ENCODE peak calls at places on chromosome 19, in seven cellular contexts. Y, G, L, D, X, R and M are unnamed samples.

GRCh38 chr19:7689165-7689564 is 8.5 kb downstream of the TRAPPC5 start:
- DNase-seq in Y (no peak), G (no peak), L (no peak), D (no peak), X (no peak), R (no peak), M (no peak)

GRCh38 chr19:40445945-40446784 is 2.0 kb upstream of the SERTAD3 start:
- DNase-seq in Y (no peak), G (no peak), L (no peak), D (peak), X (no peak), R (peak), M (peak)

GRCh38 chr19:7637374-7638256 is 705 bp downstream of the STXBP2 start:
- DNase-seq in Y (no peak), G (no peak), L (peak), D (no peak), X (no peak), R (peak), M (peak)

GRCh38 chr19:35718345-35719041 is 690 bp downstream of the KMT2B start:
- DNase-seq in Y (no peak), G (no peak), L (peak), D (no peak), X (no peak), R (peak), M (peak)

GRCh38 chr19:22604571-22605274 is 29.4 kb upstream of the ZNF492 start:
- DNase-seq in Y (no peak), G (no peak), L (no peak), D (no peak), X (no peak), R (no peak), M (no peak)

GRCh38 chr19:10654610-10655456 is 687 bp downstream of the ILF3 start:
- DNase-seq in Y (no peak), G (no peak), L (peak), D (no peak), X (no peak), R (peak), M (no peak)

GRCh38 chr19:11931051-11931450 is 6.1 kb downstream of the ZNF700 start:
- DNase-seq in Y (no peak), G (no peak), L (no peak), D (no peak), X (no peak), R (no peak), M (peak)

GRCh38 chr19:42344336-42344893 is 19.0 kb downstream of the MEGF8 start:
- DNase-seq in Y (no peak), G (no peak), L (no peak), D (no peak), X (no peak), R (no peak), M (no peak)

GRCh38 chr19:35261356-35262100 is 7.2 kb upstream of the USF2 start:
- DNase-seq in Y (no peak), G (no peak), L (peak), D (no peak), X (no peak), R (no peak), M (no peak)

GRCh38 chr19:53521373-53522202 is 16.4 kb upstream of the ZNF331 start:
- DNase-seq in Y (no peak), G (no peak), L (no peak), D (no peak), X (no peak), R (no peak), M (no peak)

GRCh38 chr19:51142119-51142518 is at the start of gene SIGLEC7:
- DNase-seq in Y (no peak), G (no peak), L (peak), D (no peak), X (no peak), R (no peak), M (no peak)

GRCh38 chr19:32651729-32652140 is 23.2 kb downstream of the ANKRD27 start:
- DNase-seq in Y (no peak), G (no peak), L (no peak), D (no peak), X (no peak), R (no peak), M (peak)

GRCh38 chr19:52943884-52944643 is 18.6 kb downstream of the ZNF816 start:
- DNase-seq in Y (no peak), G (no peak), L (no peak), D (no peak), X (no peak), R (no peak), M (no peak)

GRCh38 chr19:52226652-52227051 is 36.8 kb downstream of the PPP2R1A start:
- DNase-seq in Y (no peak), G (no peak), L (no peak), D (no peak), X (no peak), R (no peak), M (no peak)

GRCh38 chr19:9989504-9989903 is 20.8 kb downstream of the COL5A3 start:
- DNase-seq in Y (no peak), G (no peak), L (no peak), D (no peak), X (no peak), R (no peak), M (no peak)

GRCh38 chr19:41588497-41589209 is 12.7 kb downstream of the CEACAM21 start:
- DNase-seq in Y (no peak), G (no peak), L (no peak), D (peak), X (no peak), R (peak), M (peak)

GRCh38 chr19:42282036-42282762 is 13.1 kb downstream of the CIC start:
- DNase-seq in Y (no peak), G (no peak), L (no peak), D (peak), X (no peak), R (no peak), M (peak)

GRCh38 chr19:51242881-51243280 is 8.0 kb upstream of the SIGLECL1 start:
- DNase-seq in Y (no peak), G (no peak), L (no peak), D (no peak), X (no peak), R (no peak), M (no peak)

GRCh38 chr19:8396563-8397203 is 6.5 kb downstream of the RAB11B start:
- DNase-seq in Y (no peak), G (no peak), L (peak), D (peak), X (no peak), R (peak), M (peak)

GRCh38 chr19:55379161-55379560 is 2.5 kb downstream of the TMEM190 start:
- DNase-seq in Y (no peak), G (no peak), L (no peak), D (no peak), X (no peak), R (no peak), M (no peak)

GRCh38 chr19:29690842-29691241 is 24.2 kb downstream of the C19orf12 start:
- DNase-seq in Y (no peak), G (peak), L (no peak), D (peak), X (no peak), R (peak), M (peak)

GRCh38 chr19:41264581-41265375 is 606 bp downstream of the HNRNPUL1 start:
- DNase-seq in Y (no peak), G (no peak), L (peak), D (peak), X (no peak), R (peak), M (peak)

GRCh38 chr19:5369962-5370367 is 29.4 kb upstream of the PTPRS start:
- DNase-seq in Y (no peak), G (no peak), L (no peak), D (peak), X (no peak), R (peak), M (peak)

GRCh38 chr19:7292352-7292949 is 1.8 kb downstream of the INSR start:
- DNase-seq in Y (no peak), G (no peak), L (no peak), D (no peak), X (no peak), R (no peak), M (no peak)

GRCh38 chr19:46428278-46429141 is at the start of gene PNMA8C:
- DNase-seq in Y (no peak), G (no peak), L (peak), D (peak), X (no peak), R (peak), M (peak)

GRCh38 chr19:8069116-8069973 is 16.8 kb downstream of the CCL25 start:
- DNase-seq in Y (no peak), G (no peak), L (no peak), D (peak), X (no peak), R (peak), M (no peak)

GRCh38 chr19:40702337-40703012 is 12.0 kb upstream of the NUMBL start:
- DNase-seq in Y (no peak), G (no peak), L (no peak), D (no peak), X (no peak), R (peak), M (peak)

GRCh38 chr19:55346725-55347441 is 7.2 kb downstream of the KMT5C start:
- DNase-seq in Y (no peak), G (no peak), L (no peak), D (peak), X (no peak), R (no peak), M (no peak)

GRCh38 chr19:31110331-31110730 is 238.9 kb downstream of the TSHZ3 start:
- DNase-seq in Y (no peak), G (no peak), L (no peak), D (peak), X (no peak), R (no peak), M (peak)
- TF ChIP-seq CTCF in Y (peak), G (no peak), L (no peak), D (peak), X (no peak), R (peak), M (peak)

GRCh38 chr19:13957107-13957506 is 4.8 kb downstream of the DCAF15 start:
- DNase-seq in Y (no peak), G (no peak), L (no peak), D (no peak), X (no peak), R (no peak), M (no peak)
- H3K4me3 ChIP-seq in Y (no peak), G (no peak), L (no peak), D (no peak), X (no peak), R (no peak), M (no peak)

GRCh38 chr19:44756089-44756562 is 7.6 kb downstream of the BCL3 start:
- DNase-seq in Y (no peak), G (no peak), L (no peak), D (no peak), X (no peak), R (no peak), M (no peak)

GRCh38 chr19:44758596-44758995 is 10.1 kb downstream of the BCL3 start:
- DNase-seq in Y (no peak), G (no peak), L (no peak), D (no peak), X (no peak), R (no peak), M (no peak)

GRCh38 chr19:44759083-44759804 is 10.7 kb downstream of the BCL3 start:
- DNase-seq in Y (no peak), G (no peak), L (no peak), D (no peak), X (no peak), R (no peak), M (no peak)

GRCh38 chr19:44757057-44757734 is 8.7 kb downstream of the BCL3 start:
- DNase-seq in Y (no peak), G (no peak), L (no peak), D (peak), X (no peak), R (peak), M (peak)

DNA sequence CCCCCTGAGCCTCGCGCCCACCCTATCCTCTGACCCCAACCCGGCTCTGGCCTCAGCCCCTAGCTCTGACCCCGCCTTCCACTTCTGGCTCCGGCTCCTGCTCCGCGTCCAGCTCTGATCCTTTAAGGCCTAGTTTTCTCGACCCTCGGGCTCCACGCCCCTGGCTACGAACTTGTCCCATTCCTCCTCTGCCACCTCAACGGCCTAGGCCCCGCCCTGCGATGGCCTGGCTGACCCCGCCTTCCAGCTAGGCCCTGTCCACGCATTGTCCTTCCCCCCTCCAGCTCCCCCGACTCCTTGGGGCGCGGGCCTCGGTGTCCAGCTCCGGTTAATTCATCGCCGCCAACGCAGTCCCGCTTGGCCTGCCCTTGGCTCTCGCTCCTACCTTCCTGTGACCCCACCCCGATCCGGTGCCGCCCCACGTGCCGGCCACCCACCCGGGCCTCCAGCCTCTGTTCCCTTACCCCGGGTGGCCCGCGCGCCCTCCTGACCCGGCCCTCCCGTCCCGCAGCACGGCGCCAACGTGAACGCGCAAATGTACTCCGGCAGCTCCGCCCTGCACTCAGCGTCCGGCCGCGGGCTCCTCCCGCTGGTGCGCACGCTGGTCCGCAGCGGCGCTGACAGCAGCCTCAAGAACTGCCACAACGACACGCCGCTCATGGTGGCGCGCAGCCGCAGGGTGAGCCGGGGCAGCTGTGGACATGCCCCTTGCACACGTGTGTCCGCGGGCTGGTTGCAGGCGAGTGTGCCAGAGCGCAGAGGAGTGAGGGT is 9.4 kb downstream of the BCL3 start:
- DNase-seq in Y (no peak), G (no peak), L (peak), D (peak), X (no peak), R (no peak), M (peak)
- TF ChIP-seq CTCF in Y (no peak), G (no peak), L (no peak), D (no peak), X (peak), R (no peak), M (peak)

GRCh38 chr19:17266026-17266425 is 1.2 kb upstream of the BABAM1 start:
- DNase-seq in Y (no peak), G (no peak), L (no peak), D (no peak), X (no peak), R (no peak), M (no peak)

GRCh38 chr19:17263712-17264640 is 569 bp downstream of the USHBP1 start:
- DNase-seq in Y (no peak), G (no peak), L (no peak), D (no peak), X (no peak), R (no peak), M (no peak)

GRCh38 chr19:17262557-17262956 is 2.0 kb downstream of the USHBP1 start:
- DNase-seq in Y (no peak), G (no peak), L (no peak), D (no peak), X (no peak), R (no peak), M (no peak)

GRCh38 chr19:17266589-17266974 is 661 bp upstream of the BABAM1 start:
- DNase-seq in Y (no peak), G (no peak), L (no peak), D (no peak), X (no peak), R (no peak), M (no peak)

DNA sequence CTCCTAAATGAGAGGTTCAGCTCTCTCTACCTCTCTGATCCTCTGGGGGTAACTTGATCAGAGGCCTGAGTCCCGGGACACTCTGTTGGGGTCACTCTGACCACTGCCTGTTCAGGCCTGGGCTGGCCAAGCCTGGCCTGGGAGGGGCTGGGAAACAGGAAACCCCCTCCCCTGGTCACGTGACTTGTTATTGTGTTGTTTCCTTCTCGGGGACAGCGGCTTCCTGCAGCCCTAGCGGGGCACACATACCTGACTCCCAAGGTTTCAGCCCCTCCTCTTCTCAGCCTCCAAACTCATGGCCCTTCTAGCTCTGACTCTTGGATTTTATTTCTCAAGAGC is at the start of gene USHBP1:
- DNase-seq in Y (no peak), G (no peak), L (no peak), D (no peak), X (no peak), R (no peak), M (no peak)
- H3K4me3 ChIP-seq in Y (no peak), G (no peak), L (no peak), D (no peak), X (peak), R (no peak), M (no peak)

DNA sequence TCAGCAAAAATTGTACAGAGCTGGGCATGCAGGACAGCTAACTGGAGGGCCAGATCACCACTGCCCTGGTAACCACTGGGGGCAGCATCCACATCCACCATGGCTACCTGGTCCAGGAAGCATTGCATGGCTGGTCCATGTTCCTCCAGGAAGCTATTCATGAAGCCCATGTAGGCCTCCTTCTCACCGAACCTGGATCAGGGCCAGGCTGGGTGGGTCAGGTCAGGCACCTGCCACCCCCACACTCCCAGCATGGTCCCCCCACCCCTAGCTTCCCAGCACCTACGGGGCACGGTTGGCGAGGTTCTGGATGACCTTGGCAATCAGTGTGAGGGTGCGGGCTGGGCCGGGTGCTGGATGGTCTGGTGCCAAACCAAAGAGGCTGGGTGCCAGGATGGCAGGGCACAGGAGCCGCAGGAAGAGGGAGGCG is 4.6 kb upstream of the WIZ start:
- DNase-seq in Y (no peak), G (no peak), L (no peak), D (no peak), X (no peak), R (no peak), M (no peak)
- TF ChIP-seq CTCF in Y (peak), G (peak), L (no peak), D (peak), X (no peak), R (no peak), M (peak)

GRCh38 chr19:2604747-2605329 is 97.7 kb downstream of the GNG7 start:
- DNase-seq in Y (no peak), G (no peak), L (peak), D (no peak), X (no peak), R (no peak), M (no peak)

GRCh38 chr19:2609389-2610116 is 92.9 kb downstream of the GNG7 start:
- DNase-seq in Y (no peak), G (no peak), L (peak), D (no peak), X (no peak), R (no peak), M (no peak)

GRCh38 chr19:2608602-2608922 is 93.9 kb downstream of the GNG7 start:
- DNase-seq in Y (no peak), G (no peak), L (no peak), D (no peak), X (no peak), R (no peak), M (no peak)

GRCh38 chr19:2610637-2611482 is 91.6 kb downstream of the GNG7 start:
- DNase-seq in Y (peak), G (peak), L (peak), D (peak), X (peak), R (peak), M (peak)

GRCh38 chr19:2607712-2608601 is 94.5 kb downstream of the GNG7 start:
- DNase-seq in Y (no peak), G (no peak), L (no peak), D (no peak), X (no peak), R (no peak), M (no peak)
- H3K4me3 ChIP-seq in Y (no peak), G (no peak), L (no peak), D (no peak), X (no peak), R (no peak), M (no peak)

GRCh38 chr19:57302727-57303401 is 17.4 kb upstream of the ZNF543 start:
- DNase-seq in Y (no peak), G (no peak), L (no peak), D (no peak), X (no peak), R (no peak), M (peak)
- TF ChIP-seq CTCF in Y (no peak), G (no peak), L (no peak), D (no peak), X (no peak), R (no peak), M (peak)

DNA sequence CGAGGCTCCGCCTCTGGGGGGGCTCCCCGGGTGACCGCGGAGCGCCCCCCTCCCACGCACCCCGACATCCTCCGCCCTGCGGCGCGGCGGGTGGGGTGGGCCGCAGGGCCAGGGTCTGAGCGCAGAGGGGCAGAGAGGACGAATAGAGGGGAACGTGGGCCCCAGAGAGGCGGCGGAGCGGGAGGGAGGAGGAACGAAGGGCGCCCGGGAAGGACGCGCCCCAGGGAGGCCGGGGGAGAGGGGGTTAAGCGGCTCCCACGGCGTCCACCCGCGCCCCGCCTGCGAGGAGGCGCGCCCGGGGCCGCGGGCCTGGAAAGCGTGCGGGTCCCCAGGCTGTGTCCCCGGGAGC is 1.0 kb downstream of the HCN2 start:
- DNase-seq in Y (no peak), G (no peak), L (no peak), D (no peak), X (no peak), R (no peak), M (no peak)
- H3K4me3 ChIP-seq in Y (no peak), G (no peak), L (no peak), D (no peak), X (no peak), R (peak), M (peak)